ENCODE peak calls at places on chromosome 5, in eight cellular contexts. One of them, this sample, is unnamed.

GRCh38 chr5:19531374-19531952 is 456.5 kb downstream of the CDH18 start:
- DNase-seq in CD4-positive, alpha-beta T cell: no peak
- DNase-seq in A549: no peak
- DNase-seq in fibroblast of lung: no peak
- DNase-seq in esophagus squamous epithelium: no peak
- DNase-seq in pancreas: peak; percentile 3
- DNase-seq in left ventricle myocardium inferior: no peak
- DNase-seq in tibial nerve: no peak
- DNase-seq in this sample: no peak

GRCh38 chr5:110625376-110625999 is 101.0 kb downstream of the TMEM232 start:
- DNase-seq in tibial nerve: no peak
- DNase-seq in A549: peak; percentile 20
- DNase-seq in esophagus squamous epithelium: no peak
- DNase-seq in pancreas: no peak
- DNase-seq in fibroblast of lung: peak; percentile 70
- DNase-seq in CD4-positive, alpha-beta T cell: no peak
- DNase-seq in left ventricle myocardium inferior: no peak
- DNase-seq in this sample: no peak

GRCh38 chr5:73464016-73464745 is 15.6 kb upstream of the FOXD1 start:
- DNase-seq in tibial nerve: peak; percentile 36
- DNase-seq in fibroblast of lung: peak; percentile 75
- DNase-seq in pancreas: no peak
- DNase-seq in A549: no peak
- DNase-seq in CD4-positive, alpha-beta T cell: no peak
- DNase-seq in left ventricle myocardium inferior: no peak
- DNase-seq in esophagus squamous epithelium: no peak
- DNase-seq in this sample: peak; percentile 16

GRCh38 chr5:1768283-1769000 is 31.2 kb downstream of the MRPL36 start:
- DNase-seq in esophagus squamous epithelium: no peak
- DNase-seq in pancreas: no peak
- DNase-seq in tibial nerve: no peak
- DNase-seq in fibroblast of lung: no peak
- DNase-seq in left ventricle myocardium inferior: no peak
- DNase-seq in CD4-positive, alpha-beta T cell: no peak
- DNase-seq in A549: no peak
- DNase-seq in this sample: no peak

GRCh38 chr5:140550147-140551079 is 3.0 kb downstream of the EIF4EBP3 start:
- DNase-seq in esophagus squamous epithelium: no peak
- DNase-seq in CD4-positive, alpha-beta T cell: no peak
- DNase-seq in left ventricle myocardium inferior: no peak
- DNase-seq in A549: no peak
- DNase-seq in tibial nerve: no peak
- DNase-seq in fibroblast of lung: no peak
- DNase-seq in pancreas: no peak
- DNase-seq in this sample: no peak

GRCh38 chr5:79069488-79070001 is at the start of the genes BHMT2 and DMGDH:
- DNase-seq in left ventricle myocardium inferior: peak; percentile 34
- DNase-seq in esophagus squamous epithelium: no peak
- DNase-seq in fibroblast of lung: peak; percentile 41
- DNase-seq in pancreas: peak; percentile 14
- DNase-seq in CD4-positive, alpha-beta T cell: no peak
- DNase-seq in tibial nerve: no peak
- DNase-seq in A549: no peak
- DNase-seq in this sample: no peak

GRCh38 chr5:134502259-134502658 is 23.2 kb upstream of the JADE2 start:
- DNase-seq in fibroblast of lung: no peak
- DNase-seq in CD4-positive, alpha-beta T cell: no peak
- DNase-seq in tibial nerve: no peak
- DNase-seq in pancreas: no peak
- DNase-seq in A549: no peak
- DNase-seq in left ventricle myocardium inferior: no peak
- DNase-seq in esophagus squamous epithelium: no peak
- DNase-seq in this sample: no peak

GRCh38 chr5:160434022-160434531 is 12.4 kb downstream of the PTTG1 start:
- DNase-seq in tibial nerve: no peak
- DNase-seq in pancreas: peak; percentile 40
- DNase-seq in left ventricle myocardium inferior: no peak
- DNase-seq in CD4-positive, alpha-beta T cell: no peak
- DNase-seq in esophagus squamous epithelium: no peak
- DNase-seq in fibroblast of lung: no peak
- DNase-seq in A549: no peak
- DNase-seq in this sample: no peak

GRCh38 chr5:146947181-146947941 is 68.8 kb upstream of the PPP2R2B start:
- DNase-seq in CD4-positive, alpha-beta T cell: no peak
- DNase-seq in fibroblast of lung: no peak
- DNase-seq in esophagus squamous epithelium: no peak
- DNase-seq in left ventricle myocardium inferior: no peak
- DNase-seq in pancreas: peak; percentile 3
- DNase-seq in A549: peak; percentile 27
- DNase-seq in tibial nerve: no peak
- DNase-seq in this sample: no peak

GRCh38 chr5:4116834-4117233 is 521.2 kb downstream of the IRX1 start:
- DNase-seq in fibroblast of lung: no peak
- DNase-seq in esophagus squamous epithelium: no peak
- DNase-seq in pancreas: no peak
- DNase-seq in A549: no peak
- DNase-seq in tibial nerve: no peak
- DNase-seq in CD4-positive, alpha-beta T cell: no peak
- DNase-seq in left ventricle myocardium inferior: no peak
- DNase-seq in this sample: no peak

GRCh38 chr5:75037106-75037505 is 15.3 kb downstream of the GCNT4 start:
- DNase-seq in pancreas: peak; percentile 56
- DNase-seq in left ventricle myocardium inferior: no peak
- DNase-seq in esophagus squamous epithelium: no peak
- DNase-seq in A549: peak; percentile 48
- DNase-seq in fibroblast of lung: peak; percentile 20
- DNase-seq in CD4-positive, alpha-beta T cell: no peak
- DNase-seq in tibial nerve: no peak
- DNase-seq in this sample: no peak

GRCh38 chr5:115072266-115073056 is 97.2 kb downstream of the TRIM36 start:
- DNase-seq in A549: no peak
- DNase-seq in esophagus squamous epithelium: no peak
- DNase-seq in pancreas: peak; percentile 47
- DNase-seq in left ventricle myocardium inferior: no peak
- DNase-seq in fibroblast of lung: no peak
- DNase-seq in CD4-positive, alpha-beta T cell: no peak
- DNase-seq in tibial nerve: no peak
- DNase-seq in this sample: peak; percentile 32

GRCh38 chr5:1476181-1476966 is 31.1 kb upstream of the SLC6A3 start:
- DNase-seq in fibroblast of lung: no peak
- DNase-seq in left ventricle myocardium inferior: peak; percentile 14
- DNase-seq in pancreas: no peak
- DNase-seq in CD4-positive, alpha-beta T cell: no peak
- DNase-seq in A549: no peak
- DNase-seq in tibial nerve: no peak
- DNase-seq in esophagus squamous epithelium: no peak
- DNase-seq in this sample: no peak

GRCh38 chr5:146751781-146752401 is 126.7 kb downstream of the PPP2R2B start:
- DNase-seq in esophagus squamous epithelium: no peak
- DNase-seq in CD4-positive, alpha-beta T cell: peak; percentile 26
- DNase-seq in pancreas: no peak
- DNase-seq in left ventricle myocardium inferior: no peak
- DNase-seq in fibroblast of lung: no peak
- DNase-seq in tibial nerve: no peak
- DNase-seq in A549: no peak
- DNase-seq in this sample: no peak

GRCh38 chr5:53233653-53234405 is 124.3 kb upstream of the MOCS2 start:
- DNase-seq in pancreas: no peak
- DNase-seq in esophagus squamous epithelium: no peak
- DNase-seq in CD4-positive, alpha-beta T cell: no peak
- DNase-seq in tibial nerve: no peak
- DNase-seq in left ventricle myocardium inferior: no peak
- DNase-seq in A549: no peak
- DNase-seq in fibroblast of lung: no peak
- DNase-seq in this sample: no peak

GRCh38 chr5:164597293-164597900 is 1092.0 kb downstream of the MAT2B start:
- DNase-seq in pancreas: no peak
- DNase-seq in left ventricle myocardium inferior: no peak
- DNase-seq in esophagus squamous epithelium: no peak
- DNase-seq in A549: peak; percentile 14
- DNase-seq in tibial nerve: no peak
- DNase-seq in CD4-positive, alpha-beta T cell: no peak
- DNase-seq in fibroblast of lung: no peak
- DNase-seq in this sample: no peak

GRCh38 chr5:110027527-110028322 is 338.0 kb downstream of the MAN2A1 start:
- DNase-seq in CD4-positive, alpha-beta T cell: no peak
- DNase-seq in left ventricle myocardium inferior: no peak
- DNase-seq in pancreas: no peak
- DNase-seq in esophagus squamous epithelium: no peak
- DNase-seq in A549: no peak
- DNase-seq in tibial nerve: no peak
- DNase-seq in fibroblast of lung: no peak
- DNase-seq in this sample: no peak

GRCh38 chr5:103340717-103341397 is 82.3 kb downstream of the MACIR start:
- DNase-seq in CD4-positive, alpha-beta T cell: no peak
- DNase-seq in esophagus squamous epithelium: no peak
- DNase-seq in fibroblast of lung: no peak
- DNase-seq in left ventricle myocardium inferior: no peak
- DNase-seq in A549: no peak
- DNase-seq in pancreas: no peak
- DNase-seq in tibial nerve: no peak
- DNase-seq in this sample: no peak

GRCh38 chr5:169629847-169630548 is 7.1 kb upstream of the DOCK2 start:
- DNase-seq in A549: peak; percentile 83
- DNase-seq in pancreas: no peak
- DNase-seq in fibroblast of lung: peak; percentile 90
- DNase-seq in tibial nerve: no peak
- DNase-seq in esophagus squamous epithelium: no peak
- DNase-seq in left ventricle myocardium inferior: no peak
- DNase-seq in CD4-positive, alpha-beta T cell: no peak
- DNase-seq in this sample: no peak

GRCh38 chr5:137310051-137310730 is 188.9 kb downstream of the SPOCK1 start:
- DNase-seq in fibroblast of lung: peak; percentile 83
- DNase-seq in esophagus squamous epithelium: no peak
- DNase-seq in left ventricle myocardium inferior: no peak
- DNase-seq in CD4-positive, alpha-beta T cell: no peak
- DNase-seq in pancreas: no peak
- DNase-seq in tibial nerve: no peak
- DNase-seq in A549: peak; percentile 72
- DNase-seq in this sample: no peak

GRCh38 chr5:34452170-34452828 is 203.8 kb upstream of the RAI14 start:
- DNase-seq in esophagus squamous epithelium: no peak
- DNase-seq in A549: no peak
- DNase-seq in CD4-positive, alpha-beta T cell: no peak
- DNase-seq in pancreas: no peak
- DNase-seq in fibroblast of lung: peak; percentile 63
- DNase-seq in tibial nerve: no peak
- DNase-seq in left ventricle myocardium inferior: no peak
- DNase-seq in this sample: no peak

DNA sequence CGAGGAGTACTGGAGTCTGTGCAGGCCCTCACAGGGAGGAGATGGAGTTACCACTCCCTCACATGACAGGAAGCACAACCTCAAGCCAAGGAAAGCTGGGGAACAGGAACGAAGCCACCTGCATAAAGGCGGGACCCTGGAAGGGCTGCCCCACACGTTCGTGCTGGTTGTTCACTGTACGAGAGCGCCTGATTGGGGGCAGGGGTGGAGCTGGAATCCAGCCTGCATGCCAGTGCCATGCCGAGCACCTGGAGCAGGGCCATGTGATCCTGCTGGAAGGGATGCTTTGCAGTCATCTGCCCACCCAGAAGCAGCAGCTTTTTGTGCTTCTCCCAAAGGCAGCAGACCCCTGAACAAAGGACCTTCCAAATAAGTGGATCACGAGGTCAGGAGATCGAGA is 11.4 kb downstream of the GRM6 start:
- DNase-seq in CD4-positive, alpha-beta T cell: no peak
- DNase-seq in fibroblast of lung: no peak
- DNase-seq in pancreas: no peak
- DNase-seq in left ventricle myocardium inferior: no peak
- DNase-seq in tibial nerve: no peak
- DNase-seq in A549: no peak
- DNase-seq in esophagus squamous epithelium: no peak
- DNase-seq in this sample: no peak
- H3K9me3 ChIP-seq in CD4-positive, alpha-beta T cell: peaks cover 5% of the 10 kb centered on the region
- H3K9me3 ChIP-seq in fibroblast of lung: no peaks in the 10 kb centered on the region
- H3K9me3 ChIP-seq in pancreas: no peaks in the 10 kb centered on the region
- H3K9me3 ChIP-seq in left ventricle myocardium inferior: peaks cover 98% of the 10 kb centered on the region
- H3K9me3 ChIP-seq in tibial nerve: peaks cover under 1% of the 10 kb centered on the region
- H3K9me3 ChIP-seq in A549: peaks cover 24% of the 10 kb centered on the region
- H3K9me3 ChIP-seq in esophagus squamous epithelium: peaks cover 39% of the 10 kb centered on the region
- H3K9me3 ChIP-seq in this sample: peaks cover 38% of the 10 kb centered on the region

GRCh38 chr5:56481998-56482698 is 249.0 kb upstream of the ANKRD55 start:
- DNase-seq in left ventricle myocardium inferior: no peak
- DNase-seq in A549: no peak
- DNase-seq in esophagus squamous epithelium: no peak
- DNase-seq in fibroblast of lung: peak; percentile 15
- DNase-seq in tibial nerve: no peak
- DNase-seq in pancreas: no peak
- DNase-seq in CD4-positive, alpha-beta T cell: no peak
- DNase-seq in this sample: no peak
- H3K27ac ChIP-seq in left ventricle myocardium inferior: peak overlapping the region; percentile 97
- H3K27ac ChIP-seq in A549: peak overlapping the region; percentile 88
- H3K27ac ChIP-seq in esophagus squamous epithelium: peak overlapping the region; percentile 94
- H3K27ac ChIP-seq in fibroblast of lung: no peak overlapping the region
- H3K27ac ChIP-seq in tibial nerve: peak overlapping the region; percentile 93
- H3K27ac ChIP-seq in pancreas: peak overlapping the region; percentile 88
- H3K27ac ChIP-seq in CD4-positive, alpha-beta T cell: peak overlapping the region; percentile 80
- H3K27ac ChIP-seq in this sample: peak overlapping the region; percentile 89

GRCh38 chr5:98791928-98792580 is 18.6 kb downstream of the RGMB start:
- DNase-seq in esophagus squamous epithelium: no peak
- DNase-seq in A549: no peak
- DNase-seq in fibroblast of lung: no peak
- DNase-seq in CD4-positive, alpha-beta T cell: no peak
- DNase-seq in left ventricle myocardium inferior: no peak
- DNase-seq in pancreas: no peak
- DNase-seq in tibial nerve: no peak
- DNase-seq in this sample: no peak

GRCh38 chr5:98795243-98795642 is 21.8 kb downstream of the RGMB start:
- DNase-seq in pancreas: no peak
- DNase-seq in CD4-positive, alpha-beta T cell: no peak
- DNase-seq in tibial nerve: no peak
- DNase-seq in fibroblast of lung: no peak
- DNase-seq in left ventricle myocardium inferior: no peak
- DNase-seq in esophagus squamous epithelium: no peak
- DNase-seq in A549: no peak
- DNase-seq in this sample: no peak

GRCh38 chr5:98793223-98793622 is 19.8 kb downstream of the RGMB start:
- DNase-seq in pancreas: no peak
- DNase-seq in fibroblast of lung: no peak
- DNase-seq in left ventricle myocardium inferior: no peak
- DNase-seq in esophagus squamous epithelium: no peak
- DNase-seq in A549: no peak
- DNase-seq in CD4-positive, alpha-beta T cell: no peak
- DNase-seq in tibial nerve: no peak
- DNase-seq in this sample: no peak

GRCh38 chr5:98794414-98795080 is 21.1 kb downstream of the RGMB start:
- DNase-seq in pancreas: no peak
- DNase-seq in fibroblast of lung: no peak
- DNase-seq in tibial nerve: no peak
- DNase-seq in A549: no peak
- DNase-seq in esophagus squamous epithelium: no peak
- DNase-seq in CD4-positive, alpha-beta T cell: no peak
- DNase-seq in left ventricle myocardium inferior: no peak
- DNase-seq in this sample: no peak

GRCh38 chr5:98794001-98794400 is 20.5 kb downstream of the RGMB start:
- DNase-seq in fibroblast of lung: no peak
- DNase-seq in tibial nerve: no peak
- DNase-seq in A549: no peak
- DNase-seq in left ventricle myocardium inferior: no peak
- DNase-seq in CD4-positive, alpha-beta T cell: no peak
- DNase-seq in esophagus squamous epithelium: no peak
- DNase-seq in pancreas: no peak
- DNase-seq in this sample: no peak
- H3K9me3 ChIP-seq in fibroblast of lung: no peaks in the 10 kb centered on the region
- H3K9me3 ChIP-seq in tibial nerve: no peaks in the 10 kb centered on the region
- H3K9me3 ChIP-seq in A549: no peaks in the 10 kb centered on the region
- H3K9me3 ChIP-seq in left ventricle myocardium inferior: no peaks in the 10 kb centered on the region
- H3K9me3 ChIP-seq in CD4-positive, alpha-beta T cell: no peaks in the 10 kb centered on the region
- H3K9me3 ChIP-seq in esophagus squamous epithelium: no peaks in the 10 kb centered on the region
- H3K9me3 ChIP-seq in pancreas: no peaks in the 10 kb centered on the region
- H3K9me3 ChIP-seq in this sample: no peaks in the 10 kb centered on the region

GRCh38 chr5:113140837-113141661 is 164.5 kb downstream of the DCP2 start:
- DNase-seq in fibroblast of lung: peak; percentile 84
- DNase-seq in A549: no peak
- DNase-seq in tibial nerve: peak; percentile 42
- DNase-seq in CD4-positive, alpha-beta T cell: no peak
- DNase-seq in pancreas: no peak
- DNase-seq in esophagus squamous epithelium: no peak
- DNase-seq in left ventricle myocardium inferior: no peak
- DNase-seq in this sample: no peak
- H3K27ac ChIP-seq in fibroblast of lung: peak overlapping the region; percentile 17
- H3K27ac ChIP-seq in A549: no peak overlapping the region
- H3K27ac ChIP-seq in tibial nerve: peak overlapping the region; percentile 3
- H3K27ac ChIP-seq in CD4-positive, alpha-beta T cell: no peak overlapping the region
- H3K27ac ChIP-seq in pancreas: no peak overlapping the region
- H3K27ac ChIP-seq in esophagus squamous epithelium: peak overlapping the region; percentile 67
- H3K27ac ChIP-seq in left ventricle myocardium inferior: peak overlapping the region; percentile 20
- H3K27ac ChIP-seq in this sample: peak overlapping the region; percentile 36